ENCODE peak calls at places on chromosomes 12 and 14, in five cellular contexts. V, F, X, O and C are unnamed samples.
A peak's percentile ranks its signal among the peaks of the same experiment; 100 is the strongest.

GRCh38 chr12:64665506-64665905 is 55.2 kb downstream of the RASSF3 start:
- DNase-seq in V (peak; percentile 43), F (no peak), O (no peak), X (no peak), C (no peak)

GRCh38 chr12:26185532-26186320 is 9.6 kb upstream of the SSPN start:
- DNase-seq in X (no peak), F (no peak), O (no peak), V (no peak), C (no peak)

GRCh38 chr14:91396959-91397815 is 20.4 kb downstream of the CCDC88C start:
- DNase-seq in V (no peak), O (no peak), F (peak; percentile 90), X (peak; percentile 65), C (no peak)

GRCh38 chr14:90272523-90272922 is 16.2 kb downstream of the PSMC1 start:
- DNase-seq in F (no peak), V (no peak), O (no peak), X (no peak), C (no peak)

GRCh38 chr12:47908738-47909137 is 3.9 kb upstream of the VDR start:
- DNase-seq in V (no peak), F (no peak), O (no peak), X (no peak), C (no peak)

GRCh38 chr12:8844665-8845064 is 22.2 kb downstream of the A2ML1 start:
- DNase-seq in X (no peak), O (no peak), V (no peak), F (no peak), C (no peak)

GRCh38 chr12:109860961-109861360 is 19.4 kb downstream of the GLTP start:
- DNase-seq in V (no peak), O (no peak), X (no peak), F (no peak), C (no peak)

GRCh38 chr12:132354211-132354981 is 25.0 kb upstream of the GALNT9 start:
- DNase-seq in O (no peak), V (no peak), F (no peak), X (no peak), C (no peak)

GRCh38 chr12:83641789-83642188 is 955.1 kb downstream of the TMTC2 start:
- DNase-seq in X (no peak), F (no peak), V (no peak), O (no peak), C (no peak)

GRCh38 chr14:104138098-104138890 is at the start of gene KIF26A:
- DNase-seq in X (peak; percentile 76), V (no peak), O (peak; percentile 8), F (peak; percentile 73), C (no peak)

GRCh38 chr12:64273527-64274403 is 51.7 kb upstream of the KICS2 start:
- DNase-seq in V (no peak), F (no peak), X (no peak), O (peak; percentile 6), C (no peak)

GRCh38 chr14:101071493-101071891 is 168.0 kb upstream of the RTL1 start:
- DNase-seq in V (no peak), X (no peak), O (no peak), F (no peak), C (no peak)

GRCh38 chr12:104137175-104137901 is 672 bp downstream of the NFYB start:
- DNase-seq in X (no peak), F (peak; percentile 31), V (peak; percentile 24), O (peak; percentile 34), C (no peak)

GRCh38 chr12:38614171-38614570 is 291.2 kb downstream of the CPNE8 start:
- DNase-seq in V (no peak), X (no peak), O (no peak), F (no peak), C (no peak)

GRCh38 chr14:51328942-51329350 is 88.9 kb downstream of the TMX1 start:
- DNase-seq in O (no peak), V (no peak), X (no peak), F (no peak), C (no peak)

GRCh38 chr14:28057286-28058011 is 709.1 kb upstream of the FOXG1 start:
- DNase-seq in F (no peak), V (no peak), X (no peak), O (no peak), C (no peak)